ENCODE peak calls at places on chromosomes 5 and 9, in six cellular contexts. B is fibroblast of lung, L is WERI-Rb-1, Y is H1, U is astrocyte of the spinal cord, S is tibial nerve. A is an unnamed sample.
A peak's percentile ranks its signal among the peaks of the same experiment; 100 is the strongest.

GRCh38 chr9:95785209-95785608 is 90.3 kb upstream of the ERCC6L2 start:
- DNase-seq in S (no peak), U (no peak), L (no peak), Y (no peak), B (peak; percentile 20), A (no peak)

GRCh38 chr9:135228983-135229625 is 141.6 kb downstream of the OLFM1 start:
- DNase-seq in S (no peak), L (no peak), U (no peak), Y (no peak), B (no peak), A (no peak)

GRCh38 chr5:126917918-126918623 is 112.3 kb downstream of the MARCHF3 start:
- DNase-seq in Y (no peak), L (peak; percentile 11), S (no peak), B (peak; percentile 32), U (peak; percentile 37), A (no peak)

GRCh38 chr5:179271821-179272325 is 73.4 kb downstream of the ADAMTS2 start:
- DNase-seq in U (no peak), Y (no peak), S (peak; percentile 10), L (no peak), B (no peak), A (peak; percentile 78)

GRCh38 chr9:107425110-107426025 is 64.2 kb downstream of the KLF4 start:
- DNase-seq in Y (peak; percentile 54), B (peak; percentile 69), S (peak; percentile 89), L (peak; percentile 38), U (peak; percentile 50), A (peak; percentile 97)

GRCh38 chr9:124448019-124448418 is 2.2 kb upstream of the ADGRD2 start:
- DNase-seq in L (no peak), B (no peak), S (no peak), Y (no peak), U (no peak), A (no peak)

GRCh38 chr5:148798786-148799185 is 27.6 kb upstream of the ADRB2 start:
- DNase-seq in B (no peak), L (no peak), Y (no peak), U (no peak), S (no peak), A (no peak)

GRCh38 chr5:137035480-137035878 is 463.6 kb downstream of the SPOCK1 start:
- DNase-seq in Y (no peak), B (no peak), S (no peak), U (no peak), L (no peak), A (no peak)

GRCh38 chr5:177369050-177369912 is 11.6 kb downstream of the RGS14 start:
- DNase-seq in B (no peak), L (no peak), U (no peak), S (no peak), Y (no peak), A (no peak)

GRCh38 chr5:902129-902916 is 9.6 kb downstream of the TRIP13 start:
- DNase-seq in Y (no peak), S (no peak), B (no peak), U (no peak), L (no peak), A (no peak)

GRCh38 chr5:58849995-58850667 is 267.3 kb downstream of the RAB3C start:
- DNase-seq in L (no peak), Y (no peak), S (no peak), U (peak; percentile 28), B (peak; percentile 57), A (no peak)

GRCh38 chr5:58844395-58844794 is 261.5 kb downstream of the RAB3C start:
- DNase-seq in U (no peak), B (no peak), Y (no peak), L (no peak), S (no peak), A (no peak)

GRCh38 chr5:58849151-58849550 is 266.3 kb downstream of the RAB3C start:
- DNase-seq in S (no peak), B (no peak), L (no peak), U (no peak), Y (no peak), A (no peak)

GRCh38 chr5:58842851-58843250 is 260.0 kb downstream of the RAB3C start:
- DNase-seq in Y (no peak), S (no peak), B (peak; percentile 48), L (no peak), U (no peak), A (no peak)

DNA sequence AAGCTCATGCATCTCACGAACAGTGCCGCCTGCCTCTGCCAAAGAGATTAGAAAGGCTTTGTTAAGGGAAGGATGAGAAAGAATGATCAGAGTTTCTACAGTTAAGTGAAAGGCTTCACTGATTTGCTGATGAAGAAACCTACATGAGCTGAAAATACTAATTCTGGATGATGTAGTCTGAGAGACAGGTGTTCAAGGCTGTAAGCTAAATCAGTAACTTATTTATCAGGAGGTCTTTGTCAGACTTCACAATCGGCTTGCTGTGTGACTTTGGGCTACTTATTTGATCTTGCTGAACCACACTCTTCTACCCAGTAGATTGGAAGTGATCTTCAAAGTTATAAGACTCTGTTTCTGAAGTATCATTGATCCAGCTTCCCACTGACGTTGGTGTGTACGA is 264.2 kb downstream of the RAB3C start:
- DNase-seq in Y (no peak), U (no peak), B (no peak), S (no peak), L (no peak), A (no peak)
- H3K4me3 ChIP-seq in Y (no peak overlapping the region), U (no peak overlapping the region), B (no peak overlapping the region), S (no peak overlapping the region), L (no peak overlapping the region), A (no peak overlapping the region)

GRCh38 chr9:137269231-137269772 is 8.2 kb upstream of the TOR4A start:
- DNase-seq in B (peak; percentile 77), Y (no peak), S (no peak), U (no peak), L (no peak), A (peak; percentile 87)
- H3K4me3 ChIP-seq in B (no peak overlapping the region), Y (no peak overlapping the region), S (no peak overlapping the region), U (no peak overlapping the region), L (no peak overlapping the region), A (no peak overlapping the region)

GRCh38 chr9:7967093-7967827 is 167.7 kb upstream of the DMAC1 start:
- DNase-seq in L (no peak), S (no peak), U (no peak), Y (no peak), B (no peak), A (no peak)
- H3K4me3 ChIP-seq in L (no peak overlapping the region), S (no peak overlapping the region), U (no peak overlapping the region), Y (no peak overlapping the region), B (no peak overlapping the region), A (no peak overlapping the region)

DNA sequence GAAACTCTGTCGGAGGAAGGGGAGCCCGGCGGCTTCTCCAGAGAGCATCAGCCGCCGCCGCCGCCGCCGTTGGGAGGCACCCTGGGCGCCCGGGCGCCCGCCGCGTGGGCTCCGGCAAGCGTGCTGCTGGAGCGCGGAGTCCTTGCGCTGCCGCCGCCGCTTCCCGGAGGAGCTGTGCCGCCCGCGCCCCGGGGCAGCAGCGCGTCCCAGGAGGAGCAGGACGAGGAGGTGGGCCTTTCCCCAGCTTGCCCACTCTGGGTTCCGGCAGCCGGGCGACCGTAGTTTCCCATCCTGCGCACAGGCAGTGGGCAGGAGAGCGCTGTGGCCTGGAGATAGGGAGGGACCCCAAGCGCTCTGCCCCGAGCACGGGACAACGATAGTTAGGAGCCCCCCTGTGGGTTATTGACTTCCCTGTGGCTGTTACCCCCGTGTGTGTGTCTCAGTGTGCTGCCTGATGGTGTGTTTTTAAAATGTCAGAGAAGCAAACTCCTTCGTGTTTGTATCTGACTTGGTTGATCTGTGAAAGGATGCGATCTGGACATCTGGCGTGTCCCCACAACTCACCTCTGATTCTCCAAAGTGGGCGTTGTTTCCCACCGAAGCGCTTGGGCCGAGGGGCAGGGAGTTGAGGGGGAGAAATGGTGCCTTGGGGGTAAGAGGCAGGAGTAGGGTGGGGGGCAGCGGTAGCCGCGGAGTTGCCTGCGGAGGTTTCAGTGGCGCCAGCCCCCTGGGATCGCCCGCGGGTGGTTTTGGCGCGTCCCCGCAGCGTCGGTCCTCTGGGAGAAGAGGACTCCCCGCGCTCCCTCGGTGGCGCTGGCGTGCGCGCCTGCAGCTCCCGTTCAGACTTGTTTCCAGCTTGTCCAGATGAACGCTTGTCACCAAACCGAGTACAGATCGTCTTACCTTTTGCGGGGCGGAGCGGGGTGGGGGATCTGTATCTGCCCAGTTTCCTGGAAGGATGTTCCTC is 881 bp downstream of the MAST4 start:
- DNase-seq in L (peak; percentile 51), B (peak; percentile 22), S (no peak), Y (no peak), U (peak; percentile 37), A (no peak)
- H3K4me3 ChIP-seq in L (peak overlapping the region; percentile 62), B (peak overlapping the region; percentile 57), S (peak overlapping the region; percentile 44), Y (peak overlapping the region; percentile 69), U (peak overlapping the region; percentile 41), A (peak overlapping the region; percentile 35)

DNA sequence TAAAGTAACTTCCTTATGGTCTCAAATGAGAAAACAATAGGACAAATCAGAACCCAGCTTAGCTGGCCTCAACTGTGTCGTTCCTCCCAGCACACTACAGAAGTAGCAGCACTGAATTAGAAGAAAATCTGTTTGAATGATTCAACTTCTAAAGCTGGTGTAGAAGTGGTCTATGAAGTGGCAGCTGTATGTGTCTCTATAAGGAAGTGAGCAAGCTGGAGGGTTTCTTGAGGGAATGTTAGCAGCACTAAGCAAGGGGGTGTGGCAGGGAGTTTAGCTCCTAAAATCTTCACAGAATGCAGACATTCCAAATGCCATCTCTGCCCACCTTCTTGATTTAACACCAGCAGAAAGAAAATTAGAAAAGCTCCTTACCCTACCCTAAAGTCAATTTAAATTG is 4.1 kb downstream of the KLF9 start:
- DNase-seq in L (no peak), U (peak; percentile 61), B (peak; percentile 69), Y (no peak), S (no peak), A (no peak)
- H3K4me3 ChIP-seq in L (no peak overlapping the region), U (peak overlapping the region; percentile 99), B (peak overlapping the region; percentile 97), Y (no peak overlapping the region), S (peak overlapping the region; percentile 96), A (peak overlapping the region; percentile 99)

GRCh38 chr5:10762178-10762775 is 1.2 kb upstream of the DAP start:
- DNase-seq in Y (no peak), L (no peak), S (no peak), B (no peak), U (no peak), A (peak; percentile 62)
- H3K4me3 ChIP-seq in Y (peak overlapping the region; percentile 82), L (no peak overlapping the region), S (no peak overlapping the region), B (no peak overlapping the region), U (no peak overlapping the region), A (no peak overlapping the region)

GRCh38 chr9:131237311-131237710 is 39.0 kb downstream of the FAM78A start:
- DNase-seq in S (no peak), L (no peak), B (no peak), Y (no peak), U (no peak), A (no peak)
- H3K4me3 ChIP-seq in S (no peak overlapping the region), L (no peak overlapping the region), B (no peak overlapping the region), Y (no peak overlapping the region), U (no peak overlapping the region), A (no peak overlapping the region)

DNA sequence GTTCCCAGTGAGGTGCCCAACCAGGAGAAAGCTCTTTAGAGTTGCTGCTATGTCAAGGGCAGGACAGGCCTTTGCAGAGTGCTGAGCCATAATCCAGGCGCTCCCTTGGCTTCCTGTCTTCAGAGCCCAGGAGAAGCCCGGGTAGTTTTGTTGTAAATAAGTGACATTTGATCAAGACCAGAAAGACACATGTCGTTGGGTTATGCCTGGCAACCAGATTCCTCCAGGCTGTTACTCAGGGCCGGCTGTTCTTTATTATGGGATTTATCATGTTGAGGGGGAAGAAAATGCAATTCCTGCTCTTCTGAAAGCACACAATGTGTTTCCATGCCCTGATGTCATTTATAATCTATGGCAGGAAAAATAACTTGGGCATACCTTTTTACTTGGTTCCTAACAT is 39.3 kb upstream of the SEMA4D start:
- DNase-seq in U (no peak), B (no peak), Y (no peak), S (no peak), L (no peak), A (no peak)
- H3K4me3 ChIP-seq in U (no peak overlapping the region), B (no peak overlapping the region), Y (no peak overlapping the region), S (no peak overlapping the region), L (no peak overlapping the region), A (no peak overlapping the region)